ENCODE peak calls at places on chromosomes 13 and 19, in five cellular contexts. F, Z, O, Y and Q are unnamed samples.

GRCh38 chr19:1151917-1152601 is 22.0 kb downstream of the SBNO2 start:
- DNase-seq in F (no peak), Z (no peak), O (no peak), Y (no peak), Q (no peak)

GRCh38 chr13:58620171-58620570 is 988.6 kb downstream of the PCDH17 start:
- DNase-seq in F (no peak), Z (peak; percentile 28), O (no peak), Y (no peak), Q (no peak)

GRCh38 chr19:48190288-48191284 is 20.1 kb downstream of the ZSWIM9 start:
- DNase-seq in F (peak; percentile 56), Z (peak; percentile 81), O (no peak), Y (peak; percentile 97), Q (peak; percentile 98)

GRCh38 chr19:48403606-48404005 is 10.1 kb downstream of the GRIN2D start:
- DNase-seq in F (peak; percentile 67), Z (peak; percentile 80), O (peak; percentile 61), Y (peak; percentile 49), Q (peak; percentile 86)

GRCh38 chr13:39811051-39811450 is 155.6 kb downstream of the COG6 start:
- DNase-seq in F (no peak), Z (no peak), O (peak; percentile 29), Y (no peak), Q (no peak)

GRCh38 chr19:3175761-3176714 is 2.5 kb upstream of the S1PR4 start:
- DNase-seq in F (peak; percentile 39), Z (no peak), O (no peak), Y (peak; percentile 91), Q (no peak)

GRCh38 chr13:27929868-27930267 is 10.1 kb downstream of the PDX1 start:
- DNase-seq in F (no peak), Z (no peak), O (no peak), Y (no peak), Q (no peak)

GRCh38 chr19:21202865-21203494 is 61.1 kb downstream of the ZNF431 start:
- DNase-seq in F (peak; percentile 15), Z (peak; percentile 65), O (peak; percentile 15), Y (peak; percentile 11), Q (peak; percentile 56)

GRCh38 chr13:51525567-51526165 is 58.6 kb upstream of the WDFY2 start:
- DNase-seq in F (no peak), Z (no peak), O (no peak), Y (peak; percentile 23), Q (no peak)

GRCh38 chr13:46179576-46180368 is 2.2 kb downstream of the LCP1 start:
- DNase-seq in F (no peak), Z (no peak), O (no peak), Y (no peak), Q (no peak)

GRCh38 chr19:44498988-44499387 is 1.3 kb downstream of the ZNF180 start:
- DNase-seq in F (no peak), Z (no peak), O (no peak), Y (no peak), Q (no peak)

GRCh38 chr13:19795956-19796355 is 13.2 kb upstream of the PSPC1 start:
- DNase-seq in F (no peak), Z (no peak), O (no peak), Y (no peak), Q (no peak)

GRCh38 chr13:114109646-114110045 is 22.8 kb downstream of the RASA3 start:
- DNase-seq in F (no peak), Z (peak; percentile 39), O (no peak), Y (no peak), Q (no peak)

GRCh38 chr19:3986260-3987041 is 1.2 kb upstream of the EEF2 start:
- DNase-seq in F (peak; percentile 84), Z (peak; percentile 74), O (peak; percentile 82), Y (peak; percentile 74), Q (peak; percentile 81)

GRCh38 chr19:7928741-7929701 is 3.1 kb upstream of the CTXN1 start:
- DNase-seq in F (peak; percentile 85), Z (peak; percentile 75), O (peak; percentile 65), Y (peak; percentile 87), Q (peak; percentile 79)

GRCh38 chr13:99033814-99034213 is 56.0 kb upstream of the DOCK9 start:
- DNase-seq in F (peak; percentile 54), Z (peak; percentile 33), O (peak; percentile 59), Y (peak; percentile 48), Q (no peak)

GRCh38 chr19:15300533-15301194 is 31.7 kb downstream of the BRD4 start:
- DNase-seq in F (peak; percentile 89), Z (no peak), O (no peak), Y (no peak), Q (no peak)

GRCh38 chr19:49475191-49475932 is 1.3 kb downstream of the FLT3LG start:
- DNase-seq in F (no peak), Z (no peak), O (no peak), Y (no peak), Q (peak; percentile 27)
- H3K9ac ChIP-seq in F (no peak overlapping the region), Z (no peak overlapping the region), O (no peak overlapping the region), Y (no peak overlapping the region), Q (no peak overlapping the region)

GRCh38 chr13:30114586-30115256 is 192.6 kb downstream of the KATNAL1 start:
- DNase-seq in F (peak; percentile 68), Z (peak; percentile 95), O (peak; percentile 80), Y (peak; percentile 87), Q (peak; percentile 92)

GRCh38 chr13:30112602-30113435 is 194.5 kb downstream of the KATNAL1 start:
- DNase-seq in F (peak; percentile 90), Z (peak; percentile 87), O (peak; percentile 80), Y (peak; percentile 82), Q (peak; percentile 81)

GRCh38 chr13:30115257-30115600 is 192.1 kb downstream of the KATNAL1 start:
- DNase-seq in F (no peak), Z (no peak), O (no peak), Y (no peak), Q (no peak)

GRCh38 chr13:30113983-30114491 is 193.3 kb downstream of the KATNAL1 start:
- DNase-seq in F (no peak), Z (peak; percentile 76), O (no peak), Y (no peak), Q (peak; percentile 32)

GRCh38 chr13:30113531-30113930 is 193.8 kb downstream of the KATNAL1 start:
- DNase-seq in F (no peak), Z (no peak), O (no peak), Y (no peak), Q (no peak)
- H3K4me1 ChIP-seq in F (peaks cover 2% of the 10 kb centered on the region), Z (peaks cover 24% of the 10 kb centered on the region), O (peaks cover 3% of the 10 kb centered on the region), Y (peaks cover 26% of the 10 kb centered on the region), Q (no peaks in the 10 kb centered on the region)

DNA sequence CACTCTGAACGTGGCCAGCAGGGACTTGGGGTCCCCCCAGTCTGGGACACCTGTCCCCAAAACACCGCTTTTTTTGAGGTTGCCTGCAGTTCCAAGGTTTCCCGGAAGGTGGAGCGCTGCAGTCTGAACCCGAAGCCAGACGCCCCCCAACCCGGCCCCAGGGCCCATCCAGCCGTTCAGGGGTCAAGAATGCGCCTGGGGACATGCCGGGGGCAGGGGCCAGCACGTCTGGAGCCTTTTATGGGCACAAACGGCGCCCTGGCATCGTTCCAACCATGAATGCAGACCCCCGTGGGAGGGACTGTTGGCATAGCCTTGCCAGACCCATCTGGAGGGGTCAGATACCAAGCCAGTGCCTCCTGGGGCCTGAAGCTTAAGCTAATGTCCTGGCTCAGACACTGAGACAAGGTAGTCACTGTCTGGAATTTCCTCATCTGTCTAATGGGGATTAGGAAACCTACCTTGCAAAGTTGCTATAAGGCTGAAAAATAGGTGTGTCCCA is 6.9 kb downstream of the S1PR5 start:
- DNase-seq in F (no peak), Z (peak; percentile 64), O (no peak), Y (peak; percentile 50), Q (peak; percentile 74)
- H3K4me2 ChIP-seq in F (no peak overlapping the region), Z (no peak overlapping the region), O (no peak overlapping the region), Y (peak overlapping the region; percentile 48), Q (no peak overlapping the region)

DNA sequence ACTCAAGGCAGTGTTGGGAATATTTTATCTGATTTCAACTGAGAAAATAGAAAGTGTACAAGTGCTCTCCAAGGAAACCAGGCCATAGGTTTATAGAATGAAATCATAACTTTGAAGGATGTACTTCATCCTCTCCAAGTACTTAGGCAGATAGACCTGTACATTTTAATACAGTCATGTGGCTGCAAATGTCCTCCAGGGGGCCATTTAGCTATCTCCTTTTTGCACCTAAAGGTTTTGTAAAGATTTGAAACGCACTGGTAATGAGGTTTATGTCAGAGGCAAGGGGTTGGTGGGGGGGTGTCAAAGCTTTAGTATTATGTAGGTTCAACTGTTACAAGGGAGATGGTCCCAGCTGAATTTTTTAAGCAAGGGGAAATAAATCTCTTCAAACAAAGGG is 364.4 kb downstream of the DCT start:
- DNase-seq in F (no peak), Z (no peak), O (no peak), Y (peak; percentile 2), Q (no peak)
- H3K9ac ChIP-seq in F (no peak overlapping the region), Z (no peak overlapping the region), O (no peak overlapping the region), Y (no peak overlapping the region), Q (no peak overlapping the region)

DNA sequence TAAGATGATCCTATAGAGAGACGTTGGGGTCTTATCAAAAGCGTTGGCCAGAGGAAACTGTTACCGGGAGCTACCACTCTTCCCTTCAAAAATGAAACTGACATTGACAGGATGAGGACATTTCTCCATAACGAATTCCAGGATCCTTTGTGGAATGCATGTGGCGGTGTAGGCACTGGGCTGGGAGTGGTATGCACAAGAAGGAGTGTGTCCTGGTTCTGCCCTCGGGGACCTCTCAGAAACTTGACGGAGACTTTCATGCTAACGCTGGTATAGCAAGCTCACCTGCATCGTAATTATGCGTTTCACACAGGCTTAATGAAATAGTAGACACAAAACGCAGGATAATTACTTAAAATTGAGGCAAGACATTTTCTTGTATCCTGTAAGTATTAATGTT is 441.1 kb downstream of the FGF9 start:
- DNase-seq in F (no peak), Z (no peak), O (no peak), Y (no peak), Q (no peak)
- H3K4me1 ChIP-seq in F (no peaks in the 10 kb centered on the region), Z (no peaks in the 10 kb centered on the region), O (no peaks in the 10 kb centered on the region), Y (peaks cover 11% of the 10 kb centered on the region), Q (no peaks in the 10 kb centered on the region)